ENCODE peak calls at places on chromosomes 12 and 14, in five cellular contexts. K is type B pancreatic cell, P is tibial artery, L is heart right ventricle, D is H1. G is an unnamed sample.

GRCh38 chr12:55732288-55732687 is 3.5 kb upstream of the CD63 start:
- DNase-seq in K (no peak), P (no peak), L (no peak), D (no peak), G (no peak)

GRCh38 chr12:7142057-7142644 is 12.0 kb downstream of the CLSTN3 start:
- DNase-seq in K (no peak), P (no peak), L (no peak), D (peak), G (no peak)

GRCh38 chr14:99725774-99726537 is 41.9 kb downstream of the CYP46A1 start:
- DNase-seq in K (no peak), P (no peak), L (no peak), D (peak), G (no peak)

GRCh38 chr12:666766-667308 is 3.6 kb upstream of the NINJ2 start:
- DNase-seq in K (no peak), P (no peak), L (no peak), D (no peak), G (peak)

GRCh38 chr12:95114766-95115450 is 41.5 kb upstream of the NR2C1 start:
- DNase-seq in K (no peak), P (no peak), L (no peak), D (no peak), G (peak)

GRCh38 chr12:3976351-3976938 is 103.2 kb upstream of the PARP11 start:
- DNase-seq in K (no peak), P (no peak), L (no peak), D (no peak), G (no peak)

GRCh38 chr14:33999771-34000291 is 49.0 kb upstream of the EGLN3 start:
- DNase-seq in K (no peak), P (no peak), L (no peak), D (no peak), G (no peak)

GRCh38 chr12:114407566-114408411 is 1.8 kb upstream of the TBX5 start:
- DNase-seq in K (no peak), P (no peak), L (no peak), D (no peak), G (no peak)

GRCh38 chr12:112938751-112939150 is 477 bp downstream of the OAS3 start:
- DNase-seq in K (no peak), P (no peak), L (no peak), D (no peak), G (no peak)

GRCh38 chr14:61460853-61461611 is 139.7 kb downstream of the PRKCH start:
- DNase-seq in K (no peak), P (no peak), L (no peak), D (peak), G (no peak)

GRCh38 chr12:16130359-16130758 is 147.1 kb downstream of the SLC15A5 start:
- DNase-seq in K (no peak), P (no peak), L (no peak), D (no peak), G (no peak)

GRCh38 chr12:6961695-6962284 is 8.7 kb downstream of the PHB2 start:
- DNase-seq in K (no peak), P (peak), L (peak), D (peak), G (peak)

GRCh38 chr12:86671001-86671400 is 414.8 kb upstream of the MGAT4C start:
- DNase-seq in K (no peak), P (no peak), L (no peak), D (no peak), G (no peak)

GRCh38 chr14:53963491-53964227 is 7.0 kb upstream of the BMP4 start:
- DNase-seq in K (peak), P (peak), L (peak), D (peak), G (peak)
- TF ChIP-seq CTCF in K (peak), P (peak), L (peak), D (peak), G (peak)

DNA sequence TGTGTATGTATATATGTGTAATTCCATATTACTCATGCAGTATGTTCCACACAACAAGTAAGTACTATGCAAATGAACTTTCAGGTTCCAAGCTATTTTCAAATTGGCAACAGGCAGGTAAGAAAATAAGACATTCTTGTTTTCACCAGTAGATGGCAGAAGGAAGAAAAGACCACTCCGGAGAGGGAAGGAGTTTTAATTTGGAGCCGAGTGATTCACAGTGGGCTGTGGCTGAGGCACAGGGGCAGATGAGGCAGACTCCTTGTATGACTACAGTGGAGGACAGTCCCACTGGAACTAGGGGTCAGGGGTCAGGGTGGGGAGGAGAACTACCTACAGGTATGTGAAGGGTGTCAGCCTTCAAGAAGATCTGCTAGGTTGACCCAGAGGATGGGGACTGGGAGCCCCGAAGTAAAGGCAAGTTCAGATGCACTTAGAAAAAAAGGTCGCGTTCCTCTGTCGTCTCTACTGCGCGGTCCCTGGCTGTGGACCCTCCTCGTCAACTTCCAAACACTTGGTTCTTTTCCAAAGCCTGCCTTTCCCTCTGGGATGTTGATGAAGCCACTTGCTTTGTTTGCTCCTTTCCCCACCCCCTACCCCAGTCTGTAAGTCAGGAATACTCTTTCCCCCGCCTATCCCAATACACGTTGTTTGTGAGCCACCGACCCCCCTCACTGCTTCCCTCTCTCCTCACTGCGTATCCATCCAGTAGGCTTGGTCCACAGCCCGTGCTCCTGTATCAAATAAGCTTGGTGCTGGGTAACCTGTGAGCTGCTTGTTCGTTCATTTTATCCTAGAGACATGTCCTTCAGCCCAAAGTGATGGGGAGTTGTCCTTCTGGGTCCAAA is 24.1 kb downstream of the DDX47 start:
- DNase-seq in K (no peak), P (no peak), L (peak), D (peak), G (peak)
- TF ChIP-seq CTCF in K (peak), P (peak), L (peak), D (peak), G (peak)

GRCh38 chr14:87217023-87217422 is 776.0 kb downstream of the GALC start:
- DNase-seq in K (no peak), P (no peak), L (no peak), D (no peak), G (no peak)
- TF ChIP-seq CTCF in K (no peak), P (no peak), L (no peak), D (no peak), G (no peak)

GRCh38 chr12:124750787-124751471 is 112.7 kb downstream of the SCARB1 start:
- DNase-seq in K (no peak), P (no peak), L (no peak), D (peak), G (no peak)
- TF ChIP-seq CTCF in K (peak), P (no peak), L (peak), D (peak), G (no peak)